ENCODE peak calls at places on chromosome 13, in four cellular contexts. One of them, this sample, is unnamed.

GRCh38 chr13:65830411-65831172 is 1399.5 kb downstream of the PCDH9 start:
- DNase-seq in Right ventricle myocardium superior: no peak
- DNase-seq in kidney epithelial cell: no peak
- DNase-seq in kidney tubule cell: no peak
- DNase-seq in this sample: no peak

GRCh38 chr13:23799945-23800344 is 89.3 kb downstream of the MIPEP start:
- DNase-seq in Right ventricle myocardium superior: no peak
- DNase-seq in kidney tubule cell: no peak
- DNase-seq in kidney epithelial cell: no peak
- DNase-seq in this sample: no peak

GRCh38 chr13:49366841-49367240 is 77.0 kb downstream of the CAB39L start:
- DNase-seq in kidney tubule cell: no peak
- DNase-seq in Right ventricle myocardium superior: no peak
- DNase-seq in kidney epithelial cell: no peak
- DNase-seq in this sample: no peak

GRCh38 chr13:26971990-26972888 is 199.4 kb downstream of the USP12 start:
- DNase-seq in kidney tubule cell: peak
- DNase-seq in Right ventricle myocardium superior: no peak
- DNase-seq in kidney epithelial cell: no peak
- DNase-seq in this sample: no peak

GRCh38 chr13:38686635-38687245 is at the start of gene FREM2:
- DNase-seq in kidney epithelial cell: peak
- DNase-seq in kidney tubule cell: peak
- DNase-seq in Right ventricle myocardium superior: peak
- DNase-seq in this sample: no peak

GRCh38 chr13:110409581-110409992 is 102.5 kb downstream of the COL4A2 start:
- DNase-seq in kidney tubule cell: peak
- DNase-seq in Right ventricle myocardium superior: no peak
- DNase-seq in kidney epithelial cell: no peak
- DNase-seq in this sample: no peak

GRCh38 chr13:28530729-28531194 is 35.8 kb upstream of the FLT1 start:
- DNase-seq in Right ventricle myocardium superior: no peak
- DNase-seq in kidney tubule cell: peak
- DNase-seq in kidney epithelial cell: no peak
- DNase-seq in this sample: no peak

GRCh38 chr13:47005761-47006414 is 109.0 kb upstream of the HTR2A start:
- DNase-seq in kidney epithelial cell: no peak
- DNase-seq in Right ventricle myocardium superior: no peak
- DNase-seq in kidney tubule cell: no peak
- DNase-seq in this sample: no peak

GRCh38 chr13:25847635-25848616 is 203.9 kb downstream of the SHISA2 start:
- DNase-seq in kidney epithelial cell: no peak
- DNase-seq in Right ventricle myocardium superior: no peak
- DNase-seq in kidney tubule cell: no peak
- DNase-seq in this sample: no peak

GRCh38 chr13:27977476-27978300 is 8.6 kb upstream of the CDX2 start:
- DNase-seq in kidney epithelial cell: no peak
- DNase-seq in Right ventricle myocardium superior: no peak
- DNase-seq in kidney tubule cell: no peak
- DNase-seq in this sample: no peak

GRCh38 chr13:89982406-89983085 is 1364.9 kb upstream of the MIR17HG start:
- DNase-seq in Right ventricle myocardium superior: no peak
- DNase-seq in kidney tubule cell: peak
- DNase-seq in kidney epithelial cell: no peak
- DNase-seq in this sample: peak

GRCh38 chr13:106182404-106182803 is 353.1 kb downstream of the EFNB2 start:
- DNase-seq in kidney tubule cell: peak
- DNase-seq in Right ventricle myocardium superior: no peak
- DNase-seq in kidney epithelial cell: peak
- DNase-seq in this sample: peak

GRCh38 chr13:26048745-26049144 is 3.1 kb downstream of the SHISA2 start:
- DNase-seq in Right ventricle myocardium superior: no peak
- DNase-seq in kidney tubule cell: peak
- DNase-seq in kidney epithelial cell: no peak
- DNase-seq in this sample: no peak

GRCh38 chr13:103521532-103521931 is 455.3 kb upstream of the SLC10A2 start:
- DNase-seq in Right ventricle myocardium superior: no peak
- DNase-seq in kidney tubule cell: no peak
- DNase-seq in kidney epithelial cell: no peak
- DNase-seq in this sample: no peak

GRCh38 chr13:42107006-42107405 is 58.6 kb downstream of the DGKH start:
- DNase-seq in kidney epithelial cell: no peak
- DNase-seq in Right ventricle myocardium superior: no peak
- DNase-seq in kidney tubule cell: peak
- DNase-seq in this sample: no peak

GRCh38 chr13:92913840-92914239 is 312.8 kb upstream of the GPC6 start:
- DNase-seq in Right ventricle myocardium superior: no peak
- DNase-seq in kidney tubule cell: no peak
- DNase-seq in kidney epithelial cell: no peak
- DNase-seq in this sample: no peak

GRCh38 chr13:79382545-79383275 is 23.3 kb downstream of the RBM26 start:
- DNase-seq in Right ventricle myocardium superior: no peak
- DNase-seq in kidney tubule cell: no peak
- DNase-seq in kidney epithelial cell: no peak
- DNase-seq in this sample: no peak

GRCh38 chr13:40492511-40492910 is 173.9 kb downstream of the FOXO1 start:
- DNase-seq in kidney epithelial cell: no peak
- DNase-seq in kidney tubule cell: no peak
- DNase-seq in Right ventricle myocardium superior: peak
- DNase-seq in this sample: no peak

GRCh38 chr13:48492123-48493075 is 40.5 kb downstream of the RCBTB2 start:
- DNase-seq in kidney tubule cell: peak
- DNase-seq in Right ventricle myocardium superior: peak
- DNase-seq in kidney epithelial cell: no peak
- DNase-seq in this sample: no peak

GRCh38 chr13:98363326-98363725 is 186.3 kb upstream of the RNF113B start:
- DNase-seq in kidney tubule cell: no peak
- DNase-seq in Right ventricle myocardium superior: no peak
- DNase-seq in kidney epithelial cell: no peak
- DNase-seq in this sample: no peak

GRCh38 chr13:75279834-75280369 is 202.1 kb downstream of the TBC1D4 start:
- DNase-seq in kidney tubule cell: no peak
- DNase-seq in kidney epithelial cell: no peak
- DNase-seq in Right ventricle myocardium superior: no peak
- DNase-seq in this sample: no peak

GRCh38 chr13:32984857-32985626 is 31.2 kb upstream of the KL start:
- DNase-seq in kidney tubule cell: peak
- DNase-seq in Right ventricle myocardium superior: no peak
- DNase-seq in kidney epithelial cell: no peak
- DNase-seq in this sample: no peak

This sample was measured in non-pigmented ciliary epithelial cell.